ENCODE peak calls at places on chromosomes 12 and 14, in ten cellular contexts. One of them, this sample, is unnamed.

GRCh38 chr14:69818760-69819191 is 21.7 kb upstream of the SLC10A1 start:
- DNase-seq in ovary: peak; percentile 26
- DNase-seq in neural progenitor cell: peak; percentile 84
- DNase-seq in cardiac muscle cell: peak; percentile 71
- DNase-seq in BE2C: peak; percentile 60
- DNase-seq in lung: peak; percentile 52
- DNase-seq in GM23248: peak; percentile 61
- DNase-seq in esophagus squamous epithelium: peak; percentile 2
- DNase-seq in mammary epithelial cell: peak; percentile 62
- DNase-seq in IMR-90: peak; percentile 60
- DNase-seq in this sample: peak; percentile 81

GRCh38 chr12:126891789-126892188 is 1375.2 kb upstream of the TMEM132C start:
- DNase-seq in ovary: no peak
- DNase-seq in neural progenitor cell: no peak
- DNase-seq in cardiac muscle cell: no peak
- DNase-seq in BE2C: no peak
- DNase-seq in lung: no peak
- DNase-seq in GM23248: no peak
- DNase-seq in esophagus squamous epithelium: no peak
- DNase-seq in mammary epithelial cell: no peak
- DNase-seq in IMR-90: no peak
- DNase-seq in this sample: no peak

GRCh38 chr12:103877934-103878510 is 37.0 kb upstream of the NT5DC3 start:
- DNase-seq in ovary: peak; percentile 38
- DNase-seq in neural progenitor cell: peak; percentile 83
- DNase-seq in cardiac muscle cell: peak; percentile 84
- DNase-seq in BE2C: peak; percentile 74
- DNase-seq in lung: peak; percentile 52
- DNase-seq in GM23248: peak; percentile 80
- DNase-seq in esophagus squamous epithelium: no peak
- DNase-seq in mammary epithelial cell: peak; percentile 72
- DNase-seq in IMR-90: peak; percentile 68
- DNase-seq in this sample: peak; percentile 86

GRCh38 chr12:1660304-1661187 is 30.3 kb upstream of the ADIPOR2 start:
- DNase-seq in ovary: peak; percentile 77
- DNase-seq in neural progenitor cell: no peak
- DNase-seq in cardiac muscle cell: no peak
- DNase-seq in BE2C: no peak
- DNase-seq in lung: peak; percentile 90
- DNase-seq in GM23248: peak; percentile 53
- DNase-seq in esophagus squamous epithelium: no peak
- DNase-seq in mammary epithelial cell: peak; percentile 90
- DNase-seq in IMR-90: no peak
- DNase-seq in this sample: peak; percentile 42

GRCh38 chr14:105857816-105858675 is 331.7 kb downstream of the TMEM121 start:
- DNase-seq in ovary: peak; percentile 6
- DNase-seq in neural progenitor cell: no peak
- DNase-seq in cardiac muscle cell: no peak
- DNase-seq in BE2C: peak; percentile 76
- DNase-seq in lung: no peak
- DNase-seq in GM23248: no peak
- DNase-seq in esophagus squamous epithelium: no peak
- DNase-seq in mammary epithelial cell: no peak
- DNase-seq in IMR-90: no peak
- DNase-seq in this sample: no peak

GRCh38 chr12:64696065-64696741 is 63.0 kb downstream of the GNS start:
- DNase-seq in ovary: no peak
- DNase-seq in neural progenitor cell: no peak
- DNase-seq in cardiac muscle cell: peak; percentile 46
- DNase-seq in BE2C: no peak
- DNase-seq in lung: no peak
- DNase-seq in GM23248: peak; percentile 58
- DNase-seq in esophagus squamous epithelium: no peak
- DNase-seq in mammary epithelial cell: no peak
- DNase-seq in IMR-90: peak; percentile 43
- DNase-seq in this sample: peak; percentile 68

GRCh38 chr12:104057771-104058197 is 6.5 kb upstream of the HCFC2 start:
- DNase-seq in ovary: no peak
- DNase-seq in neural progenitor cell: peak; percentile 46
- DNase-seq in cardiac muscle cell: peak; percentile 22
- DNase-seq in BE2C: peak; percentile 22
- DNase-seq in lung: no peak
- DNase-seq in GM23248: peak; percentile 63
- DNase-seq in esophagus squamous epithelium: no peak
- DNase-seq in mammary epithelial cell: no peak
- DNase-seq in IMR-90: peak; percentile 37
- DNase-seq in this sample: peak; percentile 61

GRCh38 chr12:101764393-101764792 is 25.1 kb upstream of the SYCP3 start:
- DNase-seq in ovary: no peak
- DNase-seq in neural progenitor cell: no peak
- DNase-seq in cardiac muscle cell: no peak
- DNase-seq in BE2C: no peak
- DNase-seq in lung: no peak
- DNase-seq in GM23248: no peak
- DNase-seq in esophagus squamous epithelium: no peak
- DNase-seq in mammary epithelial cell: no peak
- DNase-seq in IMR-90: no peak
- DNase-seq in this sample: no peak

GRCh38 chr12:1473418-1473817 is 121.0 kb downstream of the FBXL14 start:
- DNase-seq in ovary: no peak
- DNase-seq in neural progenitor cell: no peak
- DNase-seq in cardiac muscle cell: no peak
- DNase-seq in BE2C: no peak
- DNase-seq in lung: no peak
- DNase-seq in GM23248: peak; percentile 13
- DNase-seq in esophagus squamous epithelium: no peak
- DNase-seq in mammary epithelial cell: peak; percentile 69
- DNase-seq in IMR-90: no peak
- DNase-seq in this sample: peak; percentile 20

GRCh38 chr14:60649815-60650381 is 621 bp upstream of the SIX1 start:
- DNase-seq in ovary: no peak
- DNase-seq in neural progenitor cell: peak; percentile 52
- DNase-seq in cardiac muscle cell: no peak
- DNase-seq in BE2C: no peak
- DNase-seq in lung: no peak
- DNase-seq in GM23248: peak; percentile 57
- DNase-seq in esophagus squamous epithelium: no peak
- DNase-seq in mammary epithelial cell: peak; percentile 11
- DNase-seq in IMR-90: peak; percentile 60
- DNase-seq in this sample: peak; percentile 52

GRCh38 chr14:92692822-92693226 is 55.6 kb downstream of the LGMN start:
- DNase-seq in ovary: no peak
- DNase-seq in neural progenitor cell: no peak
- DNase-seq in cardiac muscle cell: no peak
- DNase-seq in BE2C: peak; percentile 53
- DNase-seq in lung: peak; percentile 82
- DNase-seq in GM23248: peak; percentile 20
- DNase-seq in esophagus squamous epithelium: no peak
- DNase-seq in mammary epithelial cell: peak; percentile 31
- DNase-seq in IMR-90: peak; percentile 29
- DNase-seq in this sample: no peak

GRCh38 chr14:36660736-36661505 is 739 bp upstream of the PAX9 start:
- DNase-seq in ovary: no peak
- DNase-seq in neural progenitor cell: no peak
- DNase-seq in cardiac muscle cell: no peak
- DNase-seq in BE2C: no peak
- DNase-seq in lung: no peak
- DNase-seq in GM23248: no peak
- DNase-seq in esophagus squamous epithelium: no peak
- DNase-seq in mammary epithelial cell: no peak
- DNase-seq in IMR-90: no peak
- DNase-seq in this sample: no peak

GRCh38 chr14:36663404-36664321 is 2.0 kb downstream of the PAX9 start:
- DNase-seq in ovary: no peak
- DNase-seq in neural progenitor cell: peak; percentile 72
- DNase-seq in cardiac muscle cell: no peak
- DNase-seq in BE2C: no peak
- DNase-seq in lung: no peak
- DNase-seq in GM23248: peak; percentile 69
- DNase-seq in esophagus squamous epithelium: no peak
- DNase-seq in mammary epithelial cell: no peak
- DNase-seq in IMR-90: no peak
- DNase-seq in this sample: peak; percentile 63

GRCh38 chr14:36661506-36662257 is at the start of gene PAX9:
- DNase-seq in ovary: no peak
- DNase-seq in neural progenitor cell: peak; percentile 97
- DNase-seq in cardiac muscle cell: peak; percentile 92
- DNase-seq in BE2C: peak; percentile 43
- DNase-seq in lung: peak; percentile 86
- DNase-seq in GM23248: peak; percentile 90
- DNase-seq in esophagus squamous epithelium: no peak
- DNase-seq in mammary epithelial cell: peak; percentile 87
- DNase-seq in IMR-90: peak; percentile 41
- DNase-seq in this sample: peak; percentile 98

GRCh38 chr14:36662543-36663403 is 1.1 kb downstream of the PAX9 start:
- DNase-seq in ovary: no peak
- DNase-seq in neural progenitor cell: peak; percentile 73
- DNase-seq in cardiac muscle cell: no peak
- DNase-seq in BE2C: no peak
- DNase-seq in lung: no peak
- DNase-seq in GM23248: peak; percentile 68
- DNase-seq in esophagus squamous epithelium: no peak
- DNase-seq in mammary epithelial cell: no peak
- DNase-seq in IMR-90: no peak
- DNase-seq in this sample: peak; percentile 59

DNA sequence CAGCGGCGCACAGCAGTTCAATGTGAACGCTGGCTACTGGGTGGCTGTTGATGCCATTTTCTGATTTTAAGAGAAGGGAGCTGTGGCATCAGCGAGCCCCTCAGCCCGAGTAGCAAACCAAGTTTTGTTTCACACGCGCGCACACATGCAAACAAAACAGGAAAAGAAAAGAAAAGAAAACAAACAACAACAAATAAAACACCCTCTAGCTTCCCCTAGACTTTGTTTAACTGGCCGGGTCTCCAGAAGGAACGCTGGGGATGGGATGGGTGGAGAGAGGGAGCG is 540 bp downstream of the PAX9 start:
- DNase-seq in ovary: no peak
- DNase-seq in neural progenitor cell: no peak
- DNase-seq in cardiac muscle cell: no peak
- DNase-seq in BE2C: no peak
- DNase-seq in lung: no peak
- DNase-seq in GM23248: no peak
- DNase-seq in esophagus squamous epithelium: no peak
- DNase-seq in mammary epithelial cell: no peak
- DNase-seq in IMR-90: no peak
- DNase-seq in this sample: no peak
- H3K27me3 ChIP-seq in ovary: peaks cover 6% of the 10 kb centered on the region
- H3K27me3 ChIP-seq in neural progenitor cell: peaks cover 100% of the 10 kb centered on the region
- H3K27me3 ChIP-seq in cardiac muscle cell: peaks cover 100% of the 10 kb centered on the region
- H3K27me3 ChIP-seq in BE2C: peaks cover 98% of the 10 kb centered on the region
- H3K27me3 ChIP-seq in lung: peaks cover 8% of the 10 kb centered on the region
- H3K27me3 ChIP-seq in GM23248: peaks cover 58% of the 10 kb centered on the region
- H3K27me3 ChIP-seq in esophagus squamous epithelium: peaks cover 38% of the 10 kb centered on the region
- H3K27me3 ChIP-seq in mammary epithelial cell: peaks cover 57% of the 10 kb centered on the region
- H3K27me3 ChIP-seq in IMR-90: peaks cover 93% of the 10 kb centered on the region
- H3K27me3 ChIP-seq in this sample: peaks cover 84% of the 10 kb centered on the region

DNA sequence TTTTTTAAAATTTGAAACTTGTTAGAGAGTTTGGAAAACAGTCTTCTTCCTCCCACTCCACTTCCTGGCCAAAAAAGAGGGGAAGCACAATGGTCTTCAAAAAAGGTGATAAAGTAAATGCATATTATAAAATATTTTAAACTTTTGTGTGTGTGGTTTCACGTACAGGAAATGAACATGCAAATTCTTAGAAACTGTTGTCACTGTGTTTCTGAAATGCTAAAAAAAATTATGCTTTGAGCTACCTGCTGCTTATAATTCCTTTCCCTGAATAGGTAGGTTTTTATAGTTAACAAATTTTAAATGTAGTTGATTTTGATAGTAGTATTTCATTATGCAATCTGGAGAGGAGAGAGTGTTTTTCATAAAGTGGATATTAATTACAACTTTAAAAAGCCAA is 3.0 kb downstream of the FGFR1OP2 start:
- DNase-seq in ovary: no peak
- DNase-seq in neural progenitor cell: no peak
- DNase-seq in cardiac muscle cell: no peak
- DNase-seq in BE2C: no peak
- DNase-seq in lung: no peak
- DNase-seq in GM23248: peak; percentile 21
- DNase-seq in esophagus squamous epithelium: no peak
- DNase-seq in mammary epithelial cell: no peak
- DNase-seq in IMR-90: no peak
- DNase-seq in this sample: no peak
- H3K4me1 ChIP-seq in ovary: peaks cover 5% of the 10 kb centered on the region
- H3K4me1 ChIP-seq in neural progenitor cell: peaks cover 21% of the 10 kb centered on the region
- H3K4me1 ChIP-seq in cardiac muscle cell: peaks cover 17% of the 10 kb centered on the region
- H3K4me1 ChIP-seq in BE2C: no peaks in the 10 kb centered on the region
- H3K4me1 ChIP-seq in lung: peaks cover 9% of the 10 kb centered on the region
- H3K4me1 ChIP-seq in GM23248: peaks cover 41% of the 10 kb centered on the region
- H3K4me1 ChIP-seq in esophagus squamous epithelium: peaks cover 62% of the 10 kb centered on the region
- H3K4me1 ChIP-seq in mammary epithelial cell: peaks cover 6% of the 10 kb centered on the region
- H3K4me1 ChIP-seq in IMR-90: no peaks in the 10 kb centered on the region
- H3K4me1 ChIP-seq in this sample: peaks cover 48% of the 10 kb centered on the region

GRCh38 chr12:108562348-108563134 is at the start of gene ISCU:
- DNase-seq in ovary: peak; percentile 99
- DNase-seq in neural progenitor cell: peak; percentile 99
- DNase-seq in cardiac muscle cell: peak; percentile 98
- DNase-seq in BE2C: peak; percentile 99
- DNase-seq in lung: peak; percentile 97
- DNase-seq in GM23248: peak; percentile 98
- DNase-seq in esophagus squamous epithelium: peak; percentile 75
- DNase-seq in mammary epithelial cell: peak; percentile 96
- DNase-seq in IMR-90: peak; percentile 95
- DNase-seq in this sample: peak; percentile 99
- H3K27me3 ChIP-seq in ovary: no peaks in the 10 kb centered on the region
- H3K27me3 ChIP-seq in neural progenitor cell: no peaks in the 10 kb centered on the region
- H3K27me3 ChIP-seq in cardiac muscle cell: no peaks in the 10 kb centered on the region
- H3K27me3 ChIP-seq in BE2C: no peaks in the 10 kb centered on the region
- H3K27me3 ChIP-seq in lung: no peaks in the 10 kb centered on the region
- H3K27me3 ChIP-seq in GM23248: no peaks in the 10 kb centered on the region
- H3K27me3 ChIP-seq in esophagus squamous epithelium: no peaks in the 10 kb centered on the region
- H3K27me3 ChIP-seq in mammary epithelial cell: no peaks in the 10 kb centered on the region
- H3K27me3 ChIP-seq in IMR-90: no peaks in the 10 kb centered on the region
- H3K27me3 ChIP-seq in this sample: no peaks in the 10 kb centered on the region

GRCh38 chr14:35287481-35288013 is 4.6 kb upstream of the PSMA6 start:
- DNase-seq in ovary: no peak
- DNase-seq in neural progenitor cell: no peak
- DNase-seq in cardiac muscle cell: no peak
- DNase-seq in BE2C: no peak
- DNase-seq in lung: no peak
- DNase-seq in GM23248: no peak
- DNase-seq in esophagus squamous epithelium: no peak
- DNase-seq in mammary epithelial cell: peak; percentile 52
- DNase-seq in IMR-90: no peak
- DNase-seq in this sample: no peak
- H3K4me1 ChIP-seq in ovary: no peaks in the 10 kb centered on the region
- H3K4me1 ChIP-seq in neural progenitor cell: no peaks in the 10 kb centered on the region
- H3K4me1 ChIP-seq in cardiac muscle cell: peaks cover 5% of the 10 kb centered on the region
- H3K4me1 ChIP-seq in BE2C: no peaks in the 10 kb centered on the region
- H3K4me1 ChIP-seq in lung: peaks cover 6% of the 10 kb centered on the region
- H3K4me1 ChIP-seq in GM23248: peaks cover 5% of the 10 kb centered on the region
- H3K4me1 ChIP-seq in esophagus squamous epithelium: peaks cover 39% of the 10 kb centered on the region
- H3K4me1 ChIP-seq in mammary epithelial cell: no peaks in the 10 kb centered on the region
- H3K4me1 ChIP-seq in IMR-90: no peaks in the 10 kb centered on the region
- H3K4me1 ChIP-seq in this sample: peaks cover 18% of the 10 kb centered on the region